ENCODE peak calls at places on chromosome 17, in four cellular contexts. U, C, E and F are unnamed samples.

GRCh38 chr17:19238167-19238505 is 970 bp downstream of the EPN2 start:
- DNase-seq in U (no peak), C (no peak), E (no peak), F (no peak)

GRCh38 chr17:49003557-49004511 is 6.6 kb downstream of the IGF2BP1 start:
- DNase-seq in U (no peak), C (peak; percentile 56), E (no peak), F (no peak)

GRCh38 chr17:2055494-2056220 is 754 bp downstream of the HIC1 start:
- DNase-seq in U (no peak), C (no peak), E (no peak), F (peak; percentile 62)

GRCh38 chr17:4947411-4948165 is 742 bp downstream of the PFN1 start:
- DNase-seq in U (no peak), C (peak; percentile 61), E (no peak), F (peak; percentile 53)

GRCh38 chr17:79947351-79948031 is 88.2 kb downstream of the TBC1D16 start:
- DNase-seq in U (no peak), C (no peak), E (no peak), F (no peak)

GRCh38 chr17:58312824-58313223 is 15.8 kb downstream of the TSPOAP1 start:
- DNase-seq in U (no peak), C (no peak), E (no peak), F (no peak)

GRCh38 chr17:81420769-81421462 is 25.7 kb downstream of the BAHCC1 start:
- DNase-seq in U (no peak), C (no peak), E (no peak), F (no peak)

GRCh38 chr17:80945736-80946135 is 45.9 kb upstream of the CHMP6 start:
- DNase-seq in U (no peak), C (no peak), E (no peak), F (no peak)

GRCh38 chr17:7022791-7023571 is at the start of gene BCL6B:
- DNase-seq in U (no peak), C (no peak), E (no peak), F (no peak)

GRCh38 chr17:19357351-19358140 is 5.0 kb downstream of the B9D1 start:
- DNase-seq in U (no peak), C (no peak), E (no peak), F (no peak)

GRCh38 chr17:44078412-44078811 is 7.9 kb downstream of the G6PC3 start:
- DNase-seq in U (no peak), C (no peak), E (no peak), F (no peak)

GRCh38 chr17:27882162-27882840 is 10.9 kb downstream of the LYRM9 start:
- DNase-seq in U (no peak), C (no peak), E (no peak), F (no peak)

GRCh38 chr17:13996758-13997157 is 72.5 kb upstream of the COX10 start:
- DNase-seq in U (no peak), C (no peak), E (no peak), F (no peak)

GRCh38 chr17:47883589-47884426 is 12.2 kb upstream of the SP2 start:
- DNase-seq in U (no peak), C (no peak), E (no peak), F (no peak)

GRCh38 chr17:76202516-76202915 is 37.8 kb downstream of the RNF157 start:
- DNase-seq in U (no peak), C (no peak), E (no peak), F (no peak)

GRCh38 chr17:28570716-28571254 is 539 bp downstream of the PIGS start:
- DNase-seq in U (no peak), C (peak; percentile 61), E (no peak), F (peak; percentile 38)

GRCh38 chr17:39194985-39195524 is 2.4 kb downstream of the CACNB1 start:
- DNase-seq in U (no peak), C (no peak), E (no peak), F (no peak)

GRCh38 chr17:75345514-75346167 is 56.4 kb upstream of the SLC25A19 start:
- DNase-seq in U (peak; percentile 43), C (no peak), E (peak; percentile 91), F (no peak)

GRCh38 chr17:12605222-12605621 is 60.5 kb upstream of the MYOCD start:
- DNase-seq in U (no peak), C (no peak), E (no peak), F (no peak)

GRCh38 chr17:66762276-66762675 is 72.6 kb upstream of the CACNG5 start:
- DNase-seq in U (no peak), C (no peak), E (no peak), F (no peak)

GRCh38 chr17:17732892-17733670 is 51.8 kb downstream of the RAI1 start:
- DNase-seq in U (no peak), C (no peak), E (no peak), F (no peak)

GRCh38 chr17:20172378-20172775 is 163.2 kb downstream of the SPECC1 start:
- DNase-seq in U (no peak), C (no peak), E (no peak), F (no peak)

GRCh38 chr17:58200024-58200633 is 7.6 kb downstream of the EPX start:
- DNase-seq in U (no peak), C (peak; percentile 63), E (no peak), F (peak; percentile 57)

GRCh38 chr17:27573971-27574525 is 56.9 kb upstream of the LGALS9 start:
- DNase-seq in U (no peak), C (peak; percentile 75), E (no peak), F (no peak)

GRCh38 chr17:52383493-52384100 is 225.1 kb upstream of the CA10 start:
- DNase-seq in U (peak; percentile 4), C (peak; percentile 13), E (no peak), F (peak; percentile 15)

GRCh38 chr17:47318197-47318918 is 5.4 kb upstream of the EFCAB13 start:
- DNase-seq in U (no peak), C (no peak), E (no peak), F (no peak)

GRCh38 chr17:67414130-67414529 is 37.0 kb downstream of the PITPNC1 start:
- DNase-seq in U (no peak), C (no peak), E (no peak), F (no peak)

GRCh38 chr17:67044940-67045339 is 586 bp downstream of the CACNG1 start:
- DNase-seq in U (no peak), C (no peak), E (no peak), F (no peak)

GRCh38 chr17:32502013-32502412 is 15.2 kb downstream of the CDK5R1 start:
- DNase-seq in U (no peak), C (no peak), E (no peak), F (no peak)

GRCh38 chr17:65099941-65100315 is 37.2 kb upstream of the RGS9 start:
- DNase-seq in U (no peak), C (no peak), E (peak; percentile 84), F (peak; percentile 67)

GRCh38 chr17:79808763-79809529 is 12.1 kb upstream of the CBX8 start:
- DNase-seq in U (no peak), C (no peak), E (no peak), F (no peak)

GRCh38 chr17:58786586-58787295 is 31.1 kb downstream of the PPM1E start:
- DNase-seq in U (peak; percentile 3), C (peak; percentile 8), E (no peak), F (no peak)

DNA sequence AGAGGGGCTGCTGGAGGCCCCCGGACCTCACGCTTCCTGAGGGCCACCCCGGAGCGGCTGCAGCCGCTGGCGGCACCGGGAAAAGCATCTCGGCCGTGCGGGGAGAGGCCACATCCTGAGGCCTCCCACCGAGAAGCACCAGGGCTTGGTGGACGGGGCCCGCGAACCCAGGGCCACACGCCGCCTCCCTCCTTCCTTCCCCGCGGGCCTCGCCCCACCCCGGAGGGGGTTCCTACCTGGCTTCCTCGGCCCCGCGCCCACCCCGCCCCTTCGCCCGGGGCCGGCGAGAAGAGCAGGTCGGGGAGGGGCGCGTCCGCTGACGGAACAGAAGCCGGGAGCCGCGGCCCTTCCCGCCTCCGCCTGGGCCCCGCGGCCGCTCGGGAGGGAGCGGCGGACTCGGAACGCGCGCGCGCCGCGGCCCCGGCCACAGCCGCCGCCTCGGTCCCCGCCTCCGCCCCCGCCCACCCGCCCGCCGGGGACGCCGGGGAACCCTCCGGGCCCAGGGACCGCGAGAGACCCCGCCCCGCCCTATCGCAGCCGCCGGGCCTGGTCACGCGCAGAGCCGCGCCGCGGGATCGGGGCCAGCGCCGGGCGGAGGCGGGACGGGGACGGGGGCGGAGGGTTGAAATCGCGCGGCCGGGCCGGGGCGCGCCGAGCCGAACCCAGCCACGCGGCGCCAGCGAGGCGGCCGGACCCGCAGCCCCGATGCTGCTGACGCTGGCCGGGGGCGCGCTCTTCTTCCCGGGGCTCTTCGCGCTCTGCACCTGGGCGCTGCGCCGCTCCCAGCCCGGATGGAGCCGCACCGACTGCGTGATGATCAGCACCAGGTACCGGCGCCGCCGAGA is at the start of gene TLCD3A:
- DNase-seq in U (no peak), C (peak; percentile 83), E (no peak), F (peak; percentile 75)
- TF ChIP-seq SPI1 in U (no peak), C (no peak), E (no peak), F (no peak)

DNA sequence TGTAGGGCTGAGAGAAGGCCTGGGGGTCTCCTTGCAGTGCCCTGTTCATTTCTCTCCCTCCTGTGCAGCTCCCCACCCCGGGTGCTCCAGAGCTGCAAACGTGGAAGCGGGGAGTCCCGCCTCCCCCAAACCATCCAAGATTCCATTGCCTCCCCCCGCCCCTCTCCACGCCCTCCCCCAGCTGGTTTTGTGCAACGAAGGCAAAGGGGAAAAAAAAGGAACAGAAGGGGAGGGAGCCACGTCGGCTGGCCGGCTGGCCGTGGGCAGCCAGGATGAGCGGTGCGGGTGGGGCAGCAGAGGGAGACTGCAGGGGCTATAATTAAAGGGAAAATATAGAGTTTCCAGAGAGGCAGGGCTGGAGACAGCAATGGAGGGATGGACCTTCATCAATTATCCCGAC is 1.7 kb upstream of the COL1A1 start:
- DNase-seq in U (no peak), C (no peak), E (no peak), F (no peak)
- TF ChIP-seq SPI1 in U (no peak), C (no peak), E (no peak), F (no peak)

GRCh38 chr17:10532026-10532425 is 13.7 kb upstream of the MYH1 start:
- DNase-seq in U (no peak), C (no peak), E (no peak), F (no peak)
- TF ChIP-seq SPI1 in U (no peak), C (no peak), E (no peak), F (no peak)

DNA sequence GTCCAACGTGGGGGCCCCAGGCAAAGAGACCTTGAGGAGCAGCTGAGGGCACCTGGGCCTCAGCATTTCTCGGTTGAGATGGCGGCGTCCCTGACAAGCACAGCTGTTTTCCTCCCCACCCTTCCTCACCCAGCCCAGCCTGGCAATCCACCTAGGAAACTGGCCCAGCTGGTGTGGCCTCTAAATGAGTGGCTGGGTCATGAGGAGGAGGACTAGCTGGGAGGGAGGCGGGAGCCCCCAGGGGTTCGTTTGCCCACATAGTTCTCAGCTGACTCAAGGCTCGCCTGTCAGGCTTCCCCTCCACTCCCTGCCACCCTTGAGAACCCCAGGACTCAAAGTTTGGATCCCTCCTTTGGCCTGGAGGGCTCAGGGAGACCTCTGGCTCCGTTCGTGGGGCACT is 5.9 kb downstream of the RNF222 start:
- DNase-seq in U (no peak), C (no peak), E (no peak), F (no peak)
- TF ChIP-seq SPI1 in U (no peak), C (no peak), E (no peak), F (no peak)